ENCODE peak calls at places on chromosome 9, in eight cellular contexts. Z, E, J, H, C, Y, M and R are unnamed samples.
A peak's percentile ranks its signal among the peaks of the same experiment; 100 is the strongest.

GRCh38 chr9:123438821-123439220 is 82.8 kb downstream of the CRB2 start:
- DNase-seq in Z (no peak), E (peak; percentile 17), J (no peak), H (peak; percentile 16), C (peak; percentile 38), Y (no peak), M (peak; percentile 25), R (peak; percentile 13)

GRCh38 chr9:77099388-77099787 is 77.9 kb upstream of the VPS13A start:
- DNase-seq in Z (no peak), E (no peak), J (no peak), H (no peak), C (no peak), Y (no peak), M (no peak), R (no peak)

GRCh38 chr9:22148876-22149637 is 140.0 kb upstream of the CDKN2B start:
- DNase-seq in Z (no peak), E (peak; percentile 61), J (no peak), H (no peak), C (no peak), Y (no peak), M (no peak), R (peak; percentile 70)

GRCh38 chr9:109880276-109881169 is 100.5 kb downstream of the PALM2AKAP2 start:
- DNase-seq in Z (no peak), E (peak; percentile 37), J (no peak), H (peak; percentile 60), C (no peak), Y (no peak), M (no peak), R (peak; percentile 41)

GRCh38 chr9:131575946-131576853 is 30.9 kb downstream of the PRRT1B start:
- DNase-seq in Z (no peak), E (no peak), J (no peak), H (no peak), C (no peak), Y (no peak), M (no peak), R (no peak)

GRCh38 chr9:8883313-8883712 is 1083.7 kb upstream of the DMAC1 start:
- DNase-seq in Z (no peak), E (no peak), J (no peak), H (no peak), C (no peak), Y (no peak), M (no peak), R (no peak)

GRCh38 chr9:35903049-35903448 is 3.0 kb upstream of the HRCT1 start:
- DNase-seq in Z (no peak), E (peak; percentile 54), J (no peak), H (peak; percentile 75), C (no peak), Y (no peak), M (no peak), R (peak; percentile 65)

GRCh38 chr9:14275331-14275730 is 38.6 kb downstream of the NFIB start:
- DNase-seq in Z (no peak), E (peak; percentile 57), J (no peak), H (no peak), C (no peak), Y (no peak), M (no peak), R (no peak)

GRCh38 chr9:111803924-111804323 is 9.2 kb upstream of the SHOC1 start:
- DNase-seq in Z (no peak), E (no peak), J (no peak), H (no peak), C (no peak), Y (no peak), M (no peak), R (no peak)

GRCh38 chr9:111516061-111516465 is 8.9 kb upstream of the ZNF483 start:
- DNase-seq in Z (no peak), E (peak; percentile 2), J (no peak), H (peak; percentile 32), C (no peak), Y (no peak), M (no peak), R (peak; percentile 18)

GRCh38 chr9:83526221-83526620 is 12.0 kb downstream of the FRMD3 start:
- DNase-seq in Z (no peak), E (no peak), J (no peak), H (no peak), C (no peak), Y (no peak), M (no peak), R (no peak)

GRCh38 chr9:88537743-88538055 is 2.7 kb downstream of the NXNL2 start:
- DNase-seq in Z (peak; percentile 95), E (peak; percentile 83), J (no peak), H (peak; percentile 91), C (no peak), Y (peak; percentile 62), M (peak; percentile 84), R (peak; percentile 87)

GRCh38 chr9:76817489-76817888 is 53.3 kb downstream of the PCA3 start:
- DNase-seq in Z (no peak), E (peak; percentile 73), J (no peak), H (peak; percentile 38), C (no peak), Y (no peak), M (no peak), R (peak; percentile 88)

GRCh38 chr9:38357350-38358114 is 35.0 kb upstream of the ALDH1B1 start:
- DNase-seq in Z (no peak), E (no peak), J (no peak), H (no peak), C (no peak), Y (no peak), M (peak; percentile 40), R (no peak)

GRCh38 chr9:113446323-113446740 is 17.2 kb upstream of the RGS3 start:
- DNase-seq in Z (no peak), E (peak; percentile 31), J (no peak), H (peak; percentile 73), C (no peak), Y (no peak), M (no peak), R (peak; percentile 55)

GRCh38 chr9:120571443-120572257 is 8.3 kb downstream of the CDK5RAP2 start:
- DNase-seq in Z (no peak), E (peak; percentile 92), J (peak; percentile 83), H (peak; percentile 51), C (peak; percentile 69), Y (no peak), M (peak; percentile 87), R (peak; percentile 85)

GRCh38 chr9:120568816-120569215 is 11.2 kb downstream of the CDK5RAP2 start:
- DNase-seq in Z (no peak), E (no peak), J (no peak), H (no peak), C (no peak), Y (no peak), M (no peak), R (no peak)

GRCh38 chr9:120569556-120569955 is 10.4 kb downstream of the CDK5RAP2 start:
- DNase-seq in Z (no peak), E (no peak), J (no peak), H (no peak), C (no peak), Y (no peak), M (no peak), R (peak; percentile 11)

GRCh38 chr9:120567874-120568273 is 12.1 kb downstream of the CDK5RAP2 start:
- DNase-seq in Z (no peak), E (no peak), J (no peak), H (no peak), C (no peak), Y (no peak), M (no peak), R (no peak)

GRCh38 chr9:120570296-120570695 is 9.7 kb downstream of the CDK5RAP2 start:
- DNase-seq in Z (no peak), E (no peak), J (no peak), H (no peak), C (no peak), Y (no peak), M (no peak), R (no peak)
- H3K36me3 ChIP-seq in Z (peaks cover 51% of the 10 kb centered on the region), E (peaks cover 18% of the 10 kb centered on the region), J (peaks cover 4% of the 10 kb centered on the region), H (peaks cover 41% of the 10 kb centered on the region), C (peaks cover 61% of the 10 kb centered on the region), Y (peaks cover 65% of the 10 kb centered on the region), M (peaks cover 2% of the 10 kb centered on the region), R (peaks cover 14% of the 10 kb centered on the region)

GRCh38 chr9:31604516-31604915 is 779.9 kb upstream of the ACO1 start:
- DNase-seq in Z (no peak), E (no peak), J (no peak), H (no peak), C (no peak), Y (no peak), M (no peak), R (no peak)
- H3K4me3 ChIP-seq in Z (no peak overlapping the region), E (no peak overlapping the region), J (no peak overlapping the region), H (no peak overlapping the region), C (no peak overlapping the region), Y (no peak overlapping the region), M (no peak overlapping the region), R (no peak overlapping the region)

GRCh38 chr9:137189297-137190295 is 1.1 kb downstream of the SSNA1 start:
- DNase-seq in Z (no peak), E (no peak), J (no peak), H (no peak), C (no peak), Y (no peak), M (no peak), R (no peak)
- H3K36me3 ChIP-seq in Z (peaks cover 25% of the 10 kb centered on the region), E (peaks cover 21% of the 10 kb centered on the region), J (no peaks in the 10 kb centered on the region), H (peaks cover 7% of the 10 kb centered on the region), C (peaks cover 40% of the 10 kb centered on the region), Y (peaks cover 53% of the 10 kb centered on the region), M (no peaks in the 10 kb centered on the region), R (peaks cover 42% of the 10 kb centered on the region)

DNA sequence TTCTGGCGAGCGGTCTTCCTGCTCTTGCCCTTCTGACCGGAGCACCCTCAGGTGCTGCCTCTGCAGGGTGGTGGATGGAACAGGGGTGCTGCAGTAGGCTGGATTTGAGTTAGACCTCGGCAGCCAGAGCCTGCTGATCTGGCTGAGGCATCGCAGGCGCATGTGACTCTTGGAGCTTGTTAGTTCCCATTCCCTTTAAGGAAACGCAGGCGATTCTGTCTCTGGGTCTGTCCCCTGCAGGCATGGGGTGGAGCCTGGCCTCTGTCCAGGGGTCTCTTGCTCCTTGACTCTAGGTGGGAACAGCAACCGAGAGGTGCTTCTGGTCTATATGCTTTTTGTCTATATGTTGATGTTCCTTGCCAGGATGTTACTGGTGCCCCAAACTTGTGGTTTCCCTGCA is 3.1 kb downstream of the WNK2 start:
- DNase-seq in Z (no peak), E (no peak), J (no peak), H (no peak), C (no peak), Y (no peak), M (no peak), R (no peak)
- H3K4me3 ChIP-seq in Z (peak overlapping the region; percentile 7), E (no peak overlapping the region), J (no peak overlapping the region), H (no peak overlapping the region), C (no peak overlapping the region), Y (no peak overlapping the region), M (no peak overlapping the region), R (no peak overlapping the region)

DNA sequence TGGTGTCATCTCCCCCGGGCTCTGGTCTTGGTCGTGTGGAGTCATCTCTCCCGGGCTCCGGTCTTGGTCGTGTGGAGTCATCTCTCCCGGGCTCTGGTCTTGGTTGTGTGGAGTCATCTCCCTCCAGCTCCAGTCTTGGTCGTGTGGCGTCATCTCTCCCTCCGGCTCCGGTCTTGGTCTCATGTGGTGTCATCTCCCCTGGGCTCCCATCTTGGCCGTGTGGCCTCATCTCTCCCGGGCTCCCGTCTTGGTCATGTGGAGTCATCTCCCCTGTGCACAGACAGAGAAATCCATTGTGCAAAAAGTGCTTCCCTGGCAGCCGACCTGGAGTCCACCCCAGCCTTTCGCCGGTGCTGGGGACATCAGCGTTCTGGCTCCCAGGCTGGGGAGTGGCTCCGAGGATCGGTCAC is 91.1 kb upstream of the CACNA1B start:
- DNase-seq in Z (no peak), E (no peak), J (no peak), H (peak; percentile 3), C (peak; percentile 30), Y (no peak), M (no peak), R (peak; percentile 19)
- H3K36me3 ChIP-seq in Z (peaks cover 50% of the 10 kb centered on the region), E (peaks cover 16% of the 10 kb centered on the region), J (no peaks in the 10 kb centered on the region), H (peaks cover 36% of the 10 kb centered on the region), C (peaks cover 62% of the 10 kb centered on the region), Y (peaks cover 98% of the 10 kb centered on the region), M (no peaks in the 10 kb centered on the region), R (peaks cover 46% of the 10 kb centered on the region)

GRCh38 chr9:95481000-95481399 is 35.8 kb downstream of the PTCH1 start:
- DNase-seq in Z (no peak), E (peak; percentile 45), J (no peak), H (no peak), C (no peak), Y (no peak), M (no peak), R (no peak)
- H3K4me3 ChIP-seq in Z (no peak overlapping the region), E (no peak overlapping the region), J (no peak overlapping the region), H (no peak overlapping the region), C (no peak overlapping the region), Y (no peak overlapping the region), M (no peak overlapping the region), R (no peak overlapping the region)